ENCODE peak calls at places on chromosomes 6 and 20, in nine cellular contexts. L, X, E, R, W, T, J, I and Y are unnamed samples.

GRCh38 chr6:42140051-42140450 is 2.4 kb downstream of the C6orf132 start:
- DNase-seq in L (no peak), X (no peak), E (no peak), R (peak), W (peak), T (no peak), J (peak), I (no peak), Y (no peak)

GRCh38 chr20:22862645-22863230 is 172.4 kb upstream of the SSTR4 start:
- DNase-seq in L (no peak), X (no peak), E (no peak), R (no peak), W (no peak), T (no peak), J (peak), I (no peak), Y (no peak)

GRCh38 chr6:157443066-157443800 is 62.2 kb downstream of the ZDHHC14 start:
- DNase-seq in L (no peak), X (peak), E (no peak), R (peak), W (no peak), T (no peak), J (no peak), I (no peak), Y (no peak)

GRCh38 chr20:38806855-38807655 is 1.6 kb downstream of the PPP1R16B start:
- DNase-seq in L (no peak), X (no peak), E (no peak), R (no peak), W (peak), T (no peak), J (no peak), I (no peak), Y (no peak)

GRCh38 chr6:3592371-3592941 is 135.6 kb upstream of the SLC22A23 start:
- DNase-seq in L (no peak), X (peak), E (peak), R (peak), W (no peak), T (no peak), J (peak), I (no peak), Y (no peak)

GRCh38 chr6:37872385-37872768 is 52.9 kb downstream of the ZFAND3 start:
- DNase-seq in L (no peak), X (no peak), E (no peak), R (no peak), W (no peak), T (no peak), J (no peak), I (no peak), Y (no peak)

GRCh38 chr6:16496982-16497823 is 258.8 kb downstream of the GMPR start:
- DNase-seq in L (no peak), X (peak), E (peak), R (no peak), W (no peak), T (no peak), J (no peak), I (no peak), Y (no peak)

GRCh38 chr6:139765825-139766285 is 391.4 kb upstream of the CITED2 start:
- DNase-seq in L (no peak), X (peak), E (no peak), R (peak), W (no peak), T (no peak), J (peak), I (no peak), Y (no peak)

GRCh38 chr20:17334866-17335412 is 108.1 kb downstream of the PCSK2 start:
- DNase-seq in L (no peak), X (no peak), E (no peak), R (no peak), W (no peak), T (no peak), J (no peak), I (no peak), Y (no peak)

GRCh38 chr6:32853541-32854375 is at the start of the genes PSMB9 and TAP1:
- DNase-seq in L (peak), X (peak), E (peak), R (peak), W (peak), T (peak), J (peak), I (peak), Y (peak)

GRCh38 chr20:57837208-57838035 is 127.6 kb upstream of the PMEPA1 start:
- DNase-seq in L (no peak), X (no peak), E (no peak), R (no peak), W (no peak), T (no peak), J (no peak), I (no peak), Y (no peak)

GRCh38 chr6:159691133-159691962 is 1.7 kb downstream of the SOD2 start:
- DNase-seq in L (no peak), X (peak), E (peak), R (peak), W (no peak), T (peak), J (peak), I (no peak), Y (peak)

GRCh38 chr20:55054443-55054842 is 579.0 kb downstream of the DOK5 start:
- DNase-seq in L (no peak), X (no peak), E (no peak), R (peak), W (no peak), T (no peak), J (no peak), I (no peak), Y (no peak)

GRCh38 chr20:43576108-43576507 is 14.6 kb upstream of the IFT52 start:
- DNase-seq in L (no peak), X (no peak), E (no peak), R (no peak), W (no peak), T (no peak), J (no peak), I (no peak), Y (no peak)

GRCh38 chr6:143225929-143226328 is 165.2 kb downstream of the AIG1 start:
- DNase-seq in L (no peak), X (no peak), E (no peak), R (peak), W (no peak), T (no peak), J (no peak), I (no peak), Y (no peak)

GRCh38 chr20:48398506-48399449 is 429.0 kb downstream of the PREX1 start:
- DNase-seq in L (no peak), X (no peak), E (no peak), R (no peak), W (no peak), T (no peak), J (no peak), I (no peak), Y (no peak)

GRCh38 chr6:142400495-142400894 is 98.7 kb downstream of the ADGRG6 start:
- DNase-seq in L (no peak), X (peak), E (peak), R (no peak), W (no peak), T (no peak), J (no peak), I (no peak), Y (no peak)

GRCh38 chr20:6768228-6769185 is 1.0 kb downstream of the BMP2 start:
- DNase-seq in L (peak), X (peak), E (no peak), R (peak), W (peak), T (peak), J (no peak), I (peak), Y (no peak)

GRCh38 chr6:87054143-87054833 is 40.6 kb downstream of the CGA start:
- DNase-seq in L (no peak), X (no peak), E (no peak), R (no peak), W (no peak), T (no peak), J (no peak), I (no peak), Y (no peak)

GRCh38 chr6:151325075-151326050 is 66.0 kb downstream of the ZBTB2 start:
- DNase-seq in L (peak), X (peak), E (peak), R (peak), W (no peak), T (peak), J (peak), I (peak), Y (no peak)

GRCh38 chr20:561437-562231 is 18.0 kb upstream of the CSNK2A1 start:
- DNase-seq in L (no peak), X (peak), E (peak), R (peak), W (no peak), T (peak), J (peak), I (peak), Y (peak)

GRCh38 chr6:12009180-12009748 is 2.8 kb upstream of the HIVEP1 start:
- DNase-seq in L (no peak), X (no peak), E (peak), R (no peak), W (no peak), T (no peak), J (no peak), I (no peak), Y (no peak)

GRCh38 chr20:2691127-2691526 is 1.5 kb upstream of the EBF4 start:
- DNase-seq in L (no peak), X (no peak), E (no peak), R (no peak), W (no peak), T (no peak), J (no peak), I (peak), Y (no peak)

GRCh38 chr6:107046316-107046715 is 18.3 kb downstream of the MTRES1 start:
- DNase-seq in L (no peak), X (peak), E (no peak), R (no peak), W (no peak), T (no peak), J (no peak), I (no peak), Y (no peak)

GRCh38 chr6:4313044-4313686 is 177.8 kb upstream of the ECI2 start:
- DNase-seq in L (no peak), X (peak), E (peak), R (peak), W (no peak), T (peak), J (peak), I (peak), Y (no peak)

GRCh38 chr6:113168057-113168456 is 689.1 kb upstream of the MARCKS start:
- DNase-seq in L (no peak), X (no peak), E (no peak), R (no peak), W (no peak), T (no peak), J (no peak), I (no peak), Y (no peak)

GRCh38 chr6:31350551-31350950 is 6.4 kb downstream of the HLA-B start:
- DNase-seq in L (no peak), X (no peak), E (no peak), R (no peak), W (no peak), T (no peak), J (no peak), I (no peak), Y (no peak)

GRCh38 chr20:64152906-64153305 is 11.3 kb upstream of the MYT1 start:
- DNase-seq in L (no peak), X (no peak), E (no peak), R (no peak), W (no peak), T (no peak), J (no peak), I (no peak), Y (no peak)

GRCh38 chr6:163438940-163439335 is 24.4 kb downstream of the QKI start:
- DNase-seq in L (peak), X (no peak), E (peak), R (no peak), W (no peak), T (no peak), J (no peak), I (no peak), Y (no peak)

GRCh38 chr6:14705841-14706377 is 540.0 kb upstream of the JARID2 start:
- DNase-seq in L (no peak), X (peak), E (no peak), R (no peak), W (no peak), T (no peak), J (no peak), I (no peak), Y (no peak)

GRCh38 chr6:14709066-14709670 is 536.7 kb upstream of the JARID2 start:
- DNase-seq in L (no peak), X (no peak), E (no peak), R (peak), W (no peak), T (no peak), J (no peak), I (no peak), Y (no peak)

GRCh38 chr6:14704383-14705271 is 541.2 kb upstream of the JARID2 start:
- DNase-seq in L (no peak), X (peak), E (no peak), R (no peak), W (no peak), T (no peak), J (no peak), I (no peak), Y (no peak)

GRCh38 chr6:14707971-14708465 is 537.9 kb upstream of the JARID2 start:
- DNase-seq in L (no peak), X (peak), E (no peak), R (no peak), W (no peak), T (no peak), J (no peak), I (no peak), Y (no peak)

GRCh38 chr6:14706378-14706929 is 539.4 kb upstream of the JARID2 start:
- DNase-seq in L (no peak), X (peak), E (no peak), R (peak), W (peak), T (no peak), J (no peak), I (peak), Y (no peak)
- H3K4me3 ChIP-seq in L (no peak), X (no peak), E (no peak), R (no peak), W (no peak), T (no peak), J (no peak), I (no peak), Y (no peak)

DNA sequence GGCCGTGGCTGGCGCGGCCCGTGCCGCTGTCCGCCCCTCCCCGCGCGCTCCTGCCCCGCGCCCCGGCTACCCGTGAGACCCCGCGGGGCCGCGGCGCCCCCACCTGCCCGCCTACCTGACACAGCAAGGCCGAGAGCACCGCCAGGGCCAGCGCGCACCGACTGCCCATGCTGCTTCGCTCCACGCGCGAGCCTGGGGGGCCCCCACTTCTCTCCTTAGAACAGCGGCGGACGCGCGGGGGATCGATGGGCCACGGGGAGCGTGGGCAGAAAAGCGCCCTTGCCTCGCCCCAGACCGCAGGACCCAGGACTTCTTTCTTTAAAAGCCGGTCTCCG is 940 bp downstream of the DLL1 start:
- DNase-seq in L (no peak), X (no peak), E (no peak), R (no peak), W (no peak), T (no peak), J (no peak), I (no peak), Y (no peak)
- H3K4me3 ChIP-seq in L (peak), X (peak), E (peak), R (peak), W (peak), T (peak), J (peak), I (peak), Y (peak)

GRCh38 chr20:4230185-4230584 is 214.8 kb upstream of the RNF24 start:
- DNase-seq in L (no peak), X (no peak), E (no peak), R (no peak), W (no peak), T (no peak), J (no peak), I (no peak), Y (no peak)

GRCh38 chr20:4227085-4227821 is 211.9 kb upstream of the RNF24 start:
- DNase-seq in L (no peak), X (peak), E (peak), R (peak), W (no peak), T (no peak), J (peak), I (no peak), Y (peak)

GRCh38 chr20:4229415-4229814 is 214.1 kb upstream of the RNF24 start:
- DNase-seq in L (no peak), X (no peak), E (no peak), R (no peak), W (no peak), T (no peak), J (no peak), I (no peak), Y (no peak)

GRCh38 chr20:4225778-4226177 is 210.4 kb upstream of the RNF24 start:
- DNase-seq in L (no peak), X (peak), E (no peak), R (peak), W (no peak), T (no peak), J (no peak), I (no peak), Y (no peak)

DNA sequence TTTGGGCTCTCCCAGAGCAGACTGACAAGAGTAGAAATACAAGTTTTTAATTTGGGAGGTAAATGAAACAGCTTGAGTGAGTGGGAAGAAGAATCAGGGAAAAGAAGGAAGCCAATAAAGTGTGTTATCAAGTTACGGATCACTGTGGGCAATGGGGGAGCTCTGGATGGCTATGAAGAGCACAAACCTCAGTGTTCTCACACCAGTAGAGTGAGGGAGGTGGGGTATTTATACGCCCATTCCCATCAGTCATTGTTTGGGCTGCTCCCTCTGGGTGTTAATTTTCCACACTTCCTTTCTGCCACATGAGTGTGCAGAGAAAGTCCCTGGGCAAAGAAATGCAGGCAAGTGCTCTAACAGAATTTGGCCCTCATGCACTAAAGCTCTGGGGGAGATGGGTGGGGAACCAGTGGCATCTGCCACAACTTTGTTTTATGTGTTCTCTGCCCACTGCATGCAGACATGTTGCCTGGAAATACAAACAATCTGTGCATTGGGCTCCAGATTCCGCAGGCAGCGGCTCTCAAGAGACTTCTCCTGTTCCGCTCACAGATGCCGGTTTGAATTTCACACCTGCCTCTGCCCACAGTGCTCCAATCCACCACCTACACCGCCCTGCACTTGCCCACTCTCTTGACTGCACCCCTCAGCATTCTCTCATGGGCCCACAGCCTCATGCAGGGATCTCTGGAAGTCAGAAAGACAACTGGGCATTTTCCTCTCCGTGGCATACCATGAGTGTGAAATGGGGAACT is 211.1 kb upstream of the RNF24 start:
- DNase-seq in L (no peak), X (no peak), E (no peak), R (no peak), W (no peak), T (no peak), J (no peak), I (no peak), Y (no peak)
- H3K4me3 ChIP-seq in L (no peak), X (no peak), E (no peak), R (no peak), W (no peak), T (no peak), J (no peak), I (no peak), Y (no peak)

DNA sequence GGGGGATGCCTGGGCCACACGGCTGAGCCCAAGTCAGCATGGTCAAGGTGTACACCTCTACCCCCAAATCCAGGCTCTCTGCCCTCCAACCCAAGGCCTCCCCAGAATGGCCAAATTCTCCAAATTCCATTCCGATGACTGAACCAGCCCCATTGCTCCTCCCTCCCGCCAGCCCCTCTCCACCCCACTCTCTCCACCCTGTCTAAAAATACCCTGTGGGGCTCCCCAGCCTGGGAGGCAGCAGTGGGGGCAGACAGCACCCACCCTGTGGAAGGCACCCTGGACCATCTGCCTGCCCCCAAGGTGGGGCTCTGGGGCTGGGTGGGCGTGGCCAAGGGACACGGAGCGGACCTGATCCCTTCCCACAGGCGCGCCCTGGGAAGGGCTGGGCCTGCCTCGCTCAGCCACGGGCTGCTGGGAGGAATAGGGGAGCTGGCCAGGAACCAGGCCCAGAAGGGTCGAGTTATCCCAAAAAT is 11.4 kb downstream of the TEAD3 start:
- DNase-seq in L (no peak), X (peak), E (no peak), R (peak), W (peak), T (peak), J (no peak), I (no peak), Y (no peak)
- H3K4me3 ChIP-seq in L (no peak), X (no peak), E (no peak), R (peak), W (no peak), T (no peak), J (no peak), I (peak), Y (no peak)